ENCODE peak calls at places on chromosomes 7 and 10, in ten cellular contexts. B is right lobe of liver, Y is IMR-90, H is Peyer's patch, V is transverse colon, Z is breast epithelium, L is erythroblast, C is A549, D is ovary, U is adrenal gland. M is an unnamed sample.

GRCh38 chr7:21749318-21749717 is 196.4 kb downstream of the CDCA7L start:
- DNase-seq in B (no peak), Y (no peak), H (no peak), V (no peak), Z (no peak), L (no peak), C (no peak), D (no peak), U (no peak), M (no peak)

GRCh38 chr10:74825033-74825370 is 1.4 kb upstream of the KAT6B start:
- DNase-seq in B (peak), Y (no peak), H (peak), V (peak), Z (peak), L (no peak), C (no peak), D (peak), U (peak), M (peak)

GRCh38 chr10:132366499-132366898 is 30.5 kb upstream of the PWWP2B start:
- DNase-seq in B (no peak), Y (no peak), H (peak), V (no peak), Z (no peak), L (no peak), C (no peak), D (no peak), U (no peak), M (no peak)

GRCh38 chr7:66697451-66698438 is 42.8 kb upstream of the RABGEF1 start:
- DNase-seq in B (no peak), Y (peak), H (no peak), V (no peak), Z (no peak), L (no peak), C (no peak), D (peak), U (peak), M (no peak)

GRCh38 chr7:79984210-79984609 is 150.4 kb upstream of the GNAI1 start:
- DNase-seq in B (no peak), Y (peak), H (no peak), V (no peak), Z (no peak), L (no peak), C (no peak), D (no peak), U (no peak), M (no peak)

GRCh38 chr10:7686351-7687171 is 16.6 kb upstream of the ITIH2 start:
- DNase-seq in B (no peak), Y (no peak), H (no peak), V (no peak), Z (no peak), L (no peak), C (no peak), D (no peak), U (no peak), M (no peak)

GRCh38 chr10:132133449-132134291 is 53.1 kb upstream of the DPYSL4 start:
- DNase-seq in B (peak), Y (no peak), H (peak), V (no peak), Z (no peak), L (no peak), C (no peak), D (no peak), U (no peak), M (no peak)

GRCh38 chr7:73723813-73724212 is 4.3 kb upstream of the STX1A start:
- DNase-seq in B (no peak), Y (no peak), H (no peak), V (no peak), Z (no peak), L (no peak), C (no peak), D (no peak), U (no peak), M (no peak)

GRCh38 chr10:122435212-122435827 is 19.1 kb upstream of the ARMS2 start:
- DNase-seq in B (no peak), Y (peak), H (no peak), V (no peak), Z (no peak), L (peak), C (peak), D (no peak), U (no peak), M (no peak)

DNA sequence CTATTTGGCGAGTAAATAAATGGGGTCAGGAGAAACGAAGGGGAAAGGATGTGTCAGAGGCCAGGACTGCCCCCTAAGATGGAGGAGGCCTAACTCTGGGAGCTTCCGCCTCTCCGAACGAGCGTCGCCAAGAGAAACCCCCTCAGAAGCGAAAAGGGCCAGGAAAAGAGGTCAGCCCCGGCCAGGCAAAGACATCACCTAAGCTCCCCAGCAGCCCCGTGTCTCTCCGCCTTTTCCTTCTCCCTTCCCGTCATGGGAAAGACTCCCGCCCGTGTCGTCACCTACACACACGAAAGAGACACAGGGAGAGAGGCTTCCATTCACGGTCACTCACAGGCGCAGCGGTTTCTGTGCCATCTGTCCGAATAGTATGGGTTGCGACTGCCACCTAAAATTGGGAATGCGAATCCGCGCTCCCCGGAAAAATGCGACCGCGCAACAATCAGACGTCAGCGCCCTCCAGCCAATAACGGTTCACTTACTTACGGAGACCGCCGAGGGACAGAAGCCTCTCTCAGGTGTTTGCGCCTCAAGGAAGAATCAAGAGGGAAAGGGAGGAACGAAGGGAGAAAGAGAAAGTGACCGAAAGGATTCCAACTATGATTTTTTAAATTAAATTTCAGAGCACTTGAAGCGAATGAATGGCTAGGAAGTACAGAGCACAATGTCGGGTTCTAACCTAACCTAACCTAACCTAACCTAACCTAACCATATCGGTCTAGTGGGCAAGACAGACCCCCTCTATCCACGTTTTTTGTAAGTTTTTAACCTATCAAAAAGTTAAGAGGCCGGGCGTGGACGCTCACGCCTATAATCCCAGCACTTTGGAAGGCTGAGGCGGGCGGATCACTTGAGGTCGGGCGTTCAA is at the start of gene CWF19L1:
- DNase-seq in B (peak), Y (peak), H (peak), V (peak), Z (peak), L (peak), C (peak), D (peak), U (peak), M (peak)
- TF ChIP-seq POLR2A in B (peak), Y (no peak), H (peak), V (peak), Z (peak), L (peak), C (peak), D (peak), U (peak), M (no peak)

GRCh38 chr7:29127527-29127926 is 18.8 kb downstream of the CPVL start:
- DNase-seq in B (no peak), Y (no peak), H (no peak), V (no peak), Z (no peak), L (no peak), C (no peak), D (no peak), U (no peak), M (no peak)
- TF ChIP-seq POLR2A in B (no peak), Y (no peak), H (no peak), V (no peak), Z (no peak), L (no peak), C (no peak), D (no peak), U (no peak), M (no peak)

DNA sequence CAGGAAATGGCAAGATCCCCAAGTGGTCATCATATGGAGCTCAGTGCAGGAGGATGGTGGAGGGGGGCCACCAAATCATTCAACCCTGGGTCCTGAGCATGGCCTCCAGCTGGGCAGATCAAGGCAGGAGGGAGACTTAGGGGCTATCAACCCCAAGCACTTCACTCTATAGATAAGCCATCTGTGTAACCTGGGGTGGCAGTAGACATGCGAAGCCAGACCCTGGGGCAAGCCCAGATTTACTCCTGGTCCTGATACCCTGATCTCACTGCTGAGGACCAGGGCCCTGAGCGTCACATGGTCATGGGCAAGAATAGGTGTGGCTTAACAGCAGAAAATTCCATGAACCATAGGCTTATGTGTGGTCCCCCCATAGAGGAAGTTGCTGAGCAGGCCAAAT is 173.0 kb upstream of the ADCY1 start:
- DNase-seq in B (no peak), Y (no peak), H (no peak), V (no peak), Z (no peak), L (no peak), C (no peak), D (no peak), U (no peak), M (no peak)
- TF ChIP-seq POLR2A in B (no peak), Y (no peak), H (no peak), V (no peak), Z (no peak), L (no peak), C (no peak), D (no peak), U (no peak), M (no peak)

GRCh38 chr7:143900230-143900766 is 1.7 kb downstream of the TCAF1 start:
- DNase-seq in B (peak), Y (peak), H (no peak), V (no peak), Z (no peak), L (no peak), C (no peak), D (no peak), U (peak), M (no peak)

GRCh38 chr7:143906176-143906575 is 4.2 kb upstream of the TCAF1 start:
- DNase-seq in B (no peak), Y (no peak), H (no peak), V (no peak), Z (no peak), L (no peak), C (no peak), D (no peak), U (no peak), M (no peak)

GRCh38 chr7:143898810-143899209 is 3.2 kb downstream of the TCAF1 start:
- DNase-seq in B (no peak), Y (no peak), H (no peak), V (no peak), Z (no peak), L (no peak), C (no peak), D (no peak), U (no peak), M (no peak)

GRCh38 chr7:143901360-143901709 is 641 bp downstream of the TCAF1 start:
- DNase-seq in B (peak), Y (peak), H (no peak), V (peak), Z (peak), L (no peak), C (no peak), D (peak), U (peak), M (peak)

GRCh38 chr7:143901710-143902587 is at the start of gene TCAF1:
- DNase-seq in B (peak), Y (peak), H (peak), V (peak), Z (peak), L (peak), C (peak), D (peak), U (peak), M (peak)
- TF ChIP-seq POLR2A in B (peak), Y (peak), H (peak), V (peak), Z (peak), L (peak), C (peak), D (peak), U (peak), M (no peak)

DNA sequence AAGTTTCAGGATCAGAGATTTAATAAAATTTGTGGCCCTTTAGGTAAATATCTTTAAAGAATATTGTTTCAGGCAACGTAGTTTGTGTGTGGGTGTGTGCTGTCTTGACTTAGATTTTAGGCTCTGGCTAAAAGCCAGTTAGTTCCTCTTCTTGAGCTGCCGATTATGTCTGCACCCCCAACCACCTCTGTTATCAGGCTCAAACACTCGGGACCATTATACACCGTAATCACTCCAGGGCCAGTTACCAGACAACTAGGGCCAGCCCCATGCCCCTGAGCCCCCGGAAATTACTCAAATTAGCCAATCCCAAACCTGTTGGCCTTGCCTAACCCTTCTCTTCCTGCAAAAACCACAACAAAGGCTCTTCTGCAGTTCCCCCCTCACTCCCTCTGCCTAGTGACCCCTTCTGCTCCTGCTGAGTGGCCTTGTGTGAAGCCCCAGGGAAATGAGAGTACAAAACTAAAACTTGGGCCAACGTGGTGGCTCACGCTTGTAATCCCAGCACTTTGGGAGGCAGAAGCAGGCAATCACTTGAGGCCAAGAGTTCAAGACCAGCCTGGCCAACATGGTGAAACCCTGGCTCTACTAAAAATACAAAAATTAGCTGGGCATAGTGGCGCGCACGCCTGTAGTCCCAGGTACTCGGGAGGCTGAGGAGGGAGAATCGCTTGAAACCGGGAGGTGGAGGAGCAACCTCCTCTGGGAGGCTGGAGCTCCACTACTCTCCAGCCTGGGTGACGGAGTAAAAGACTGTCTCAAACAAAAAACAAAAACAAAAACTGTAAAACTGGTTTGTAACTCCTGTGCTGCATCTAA is 9.2 kb upstream of the HNRNPF start:
- DNase-seq in B (no peak), Y (no peak), H (no peak), V (no peak), Z (no peak), L (peak), C (no peak), D (no peak), U (no peak), M (no peak)
- TF ChIP-seq POLR2A in B (no peak), Y (no peak), H (no peak), V (no peak), Z (no peak), L (peak), C (no peak), D (no peak), U (no peak), M (no peak)

DNA sequence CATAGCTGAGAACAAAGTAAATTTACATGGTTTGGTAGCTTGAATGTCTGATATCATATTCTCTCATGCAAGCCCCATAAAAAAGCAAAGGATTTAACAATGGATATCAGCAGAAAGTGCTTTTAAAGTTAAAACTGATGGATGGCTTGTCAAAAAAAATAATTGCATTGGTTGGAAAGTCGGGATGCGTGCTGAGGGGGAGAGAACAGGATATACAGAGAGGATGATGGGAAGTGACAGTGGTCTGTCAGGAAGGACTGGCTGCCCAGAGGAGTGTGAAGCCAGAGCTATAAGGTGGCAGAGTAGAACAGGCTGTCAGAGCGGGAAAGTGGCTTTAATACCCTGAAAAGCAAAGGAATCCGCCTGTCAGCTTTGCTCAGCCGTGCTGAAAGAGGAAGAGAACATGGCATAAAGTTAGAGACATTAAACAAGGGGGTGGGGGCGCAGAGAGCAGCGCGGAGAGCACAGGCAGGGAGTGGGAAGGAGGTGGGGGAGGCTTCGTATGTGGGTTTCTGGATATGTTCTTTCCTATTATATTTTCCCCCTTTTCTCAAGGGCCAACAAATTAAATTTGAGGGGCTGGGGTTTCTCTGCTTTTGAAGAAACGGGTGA is 493.0 kb downstream of the LRMDA start:
- DNase-seq in B (no peak), Y (no peak), H (no peak), V (no peak), Z (no peak), L (no peak), C (no peak), D (no peak), U (no peak), M (no peak)
- TF ChIP-seq POLR2A in B (no peak), Y (no peak), H (no peak), V (no peak), Z (no peak), L (no peak), C (no peak), D (no peak), U (no peak), M (no peak)

M was measured in testis.